ENCODE peak calls at places on chromosomes 2 and 18, in seven cellular contexts. One of them, this sample, is unnamed.

GRCh38 chr2:208040199-208041171 is 15.2 kb upstream of the PLEKHM3 start:
- DNase-seq in psoas muscle: peak
- DNase-seq in epithelial cell of esophagus: peak
- DNase-seq in astrocyte of the spinal cord: peak
- DNase-seq in upper lobe of right lung: peak
- DNase-seq in left ventricle myocardium inferior: peak
- DNase-seq in nephron progenitor cell: peak
- DNase-seq in this sample: peak

GRCh38 chr2:238281826-238282480 is 6.5 kb downstream of the PER2 start:
- DNase-seq in psoas muscle: no peak
- DNase-seq in upper lobe of right lung: no peak
- DNase-seq in epithelial cell of esophagus: no peak
- DNase-seq in astrocyte of the spinal cord: no peak
- DNase-seq in left ventricle myocardium inferior: no peak
- DNase-seq in nephron progenitor cell: no peak
- DNase-seq in this sample: no peak

GRCh38 chr18:61606068-61606660 is 272.9 kb downstream of the CDH20 start:
- DNase-seq in epithelial cell of esophagus: peak
- DNase-seq in astrocyte of the spinal cord: peak
- DNase-seq in nephron progenitor cell: peak
- DNase-seq in upper lobe of right lung: no peak
- DNase-seq in left ventricle myocardium inferior: peak
- DNase-seq in psoas muscle: peak
- DNase-seq in this sample: no peak

GRCh38 chr2:65722028-65722427 is 289.6 kb upstream of the SPRED2 start:
- DNase-seq in left ventricle myocardium inferior: peak
- DNase-seq in astrocyte of the spinal cord: peak
- DNase-seq in upper lobe of right lung: no peak
- DNase-seq in psoas muscle: peak
- DNase-seq in epithelial cell of esophagus: peak
- DNase-seq in nephron progenitor cell: peak
- DNase-seq in this sample: peak

GRCh38 chr2:26072925-26073768 is 39.3 kb downstream of the RAB10 start:
- DNase-seq in astrocyte of the spinal cord: no peak
- DNase-seq in nephron progenitor cell: no peak
- DNase-seq in epithelial cell of esophagus: no peak
- DNase-seq in left ventricle myocardium inferior: no peak
- DNase-seq in upper lobe of right lung: no peak
- DNase-seq in psoas muscle: no peak
- DNase-seq in this sample: no peak

GRCh38 chr2:231094671-231095346 is 30.0 kb downstream of the HTR2B start:
- DNase-seq in upper lobe of right lung: no peak
- DNase-seq in astrocyte of the spinal cord: no peak
- DNase-seq in nephron progenitor cell: no peak
- DNase-seq in epithelial cell of esophagus: no peak
- DNase-seq in psoas muscle: no peak
- DNase-seq in left ventricle myocardium inferior: no peak
- DNase-seq in this sample: no peak

GRCh38 chr18:36535202-36535935 is 237.9 kb downstream of the FHOD3 start:
- DNase-seq in astrocyte of the spinal cord: no peak
- DNase-seq in left ventricle myocardium inferior: no peak
- DNase-seq in nephron progenitor cell: no peak
- DNase-seq in epithelial cell of esophagus: no peak
- DNase-seq in upper lobe of right lung: no peak
- DNase-seq in psoas muscle: no peak
- DNase-seq in this sample: no peak

GRCh38 chr2:83022631-83023210 is 1436.4 kb downstream of the SUCLG1 start:
- DNase-seq in nephron progenitor cell: no peak
- DNase-seq in upper lobe of right lung: no peak
- DNase-seq in left ventricle myocardium inferior: no peak
- DNase-seq in astrocyte of the spinal cord: no peak
- DNase-seq in epithelial cell of esophagus: peak
- DNase-seq in psoas muscle: no peak
- DNase-seq in this sample: no peak

GRCh38 chr2:13745324-13745723 is 887.2 kb upstream of the LRATD1 start:
- DNase-seq in upper lobe of right lung: no peak
- DNase-seq in left ventricle myocardium inferior: no peak
- DNase-seq in nephron progenitor cell: peak
- DNase-seq in astrocyte of the spinal cord: no peak
- DNase-seq in psoas muscle: no peak
- DNase-seq in epithelial cell of esophagus: peak
- DNase-seq in this sample: no peak
- TF ChIP-seq CTCF in upper lobe of right lung: no peak
- TF ChIP-seq CTCF in left ventricle myocardium inferior: no peak
- TF ChIP-seq CTCF in nephron progenitor cell: no peak
- TF ChIP-seq CTCF in astrocyte of the spinal cord: no peak
- TF ChIP-seq CTCF in psoas muscle: no peak
- TF ChIP-seq CTCF in epithelial cell of esophagus: peak
- TF ChIP-seq CTCF in this sample: no peak

GRCh38 chr18:29436459-29436858 is 1259.5 kb upstream of the CDH2 start:
- DNase-seq in psoas muscle: no peak
- DNase-seq in epithelial cell of esophagus: no peak
- DNase-seq in left ventricle myocardium inferior: no peak
- DNase-seq in nephron progenitor cell: no peak
- DNase-seq in upper lobe of right lung: no peak
- DNase-seq in astrocyte of the spinal cord: no peak
- DNase-seq in this sample: no peak

GRCh38 chr18:29434650-29435049 is 1257.7 kb upstream of the CDH2 start:
- DNase-seq in upper lobe of right lung: no peak
- DNase-seq in astrocyte of the spinal cord: no peak
- DNase-seq in left ventricle myocardium inferior: no peak
- DNase-seq in nephron progenitor cell: no peak
- DNase-seq in psoas muscle: no peak
- DNase-seq in epithelial cell of esophagus: no peak
- DNase-seq in this sample: no peak

GRCh38 chr18:29439398-29439797 is 1262.5 kb upstream of the CDH2 start:
- DNase-seq in nephron progenitor cell: no peak
- DNase-seq in psoas muscle: no peak
- DNase-seq in left ventricle myocardium inferior: no peak
- DNase-seq in epithelial cell of esophagus: no peak
- DNase-seq in upper lobe of right lung: no peak
- DNase-seq in astrocyte of the spinal cord: no peak
- DNase-seq in this sample: no peak
- TF ChIP-seq CTCF in nephron progenitor cell: peak
- TF ChIP-seq CTCF in psoas muscle: no peak
- TF ChIP-seq CTCF in left ventricle myocardium inferior: no peak
- TF ChIP-seq CTCF in epithelial cell of esophagus: peak
- TF ChIP-seq CTCF in upper lobe of right lung: no peak
- TF ChIP-seq CTCF in astrocyte of the spinal cord: peak
- TF ChIP-seq CTCF in this sample: no peak

GRCh38 chr2:239688098-239688497 is 287.3 kb upstream of the HDAC4 start:
- DNase-seq in psoas muscle: no peak
- DNase-seq in nephron progenitor cell: peak
- DNase-seq in astrocyte of the spinal cord: no peak
- DNase-seq in left ventricle myocardium inferior: no peak
- DNase-seq in upper lobe of right lung: peak
- DNase-seq in epithelial cell of esophagus: no peak
- DNase-seq in this sample: no peak
- TF ChIP-seq CTCF in psoas muscle: no peak
- TF ChIP-seq CTCF in nephron progenitor cell: no peak
- TF ChIP-seq CTCF in astrocyte of the spinal cord: no peak
- TF ChIP-seq CTCF in left ventricle myocardium inferior: no peak
- TF ChIP-seq CTCF in upper lobe of right lung: no peak
- TF ChIP-seq CTCF in epithelial cell of esophagus: no peak
- TF ChIP-seq CTCF in this sample: peak

GRCh38 chr18:34649072-34649471 is 61.0 kb upstream of the DTNA start:
- DNase-seq in epithelial cell of esophagus: no peak
- DNase-seq in left ventricle myocardium inferior: no peak
- DNase-seq in nephron progenitor cell: no peak
- DNase-seq in astrocyte of the spinal cord: no peak
- DNase-seq in psoas muscle: no peak
- DNase-seq in upper lobe of right lung: no peak
- DNase-seq in this sample: no peak

GRCh38 chr18:34650121-34650545 is 60.0 kb upstream of the DTNA start:
- DNase-seq in left ventricle myocardium inferior: no peak
- DNase-seq in nephron progenitor cell: no peak
- DNase-seq in upper lobe of right lung: no peak
- DNase-seq in psoas muscle: no peak
- DNase-seq in astrocyte of the spinal cord: peak
- DNase-seq in epithelial cell of esophagus: peak
- DNase-seq in this sample: no peak

GRCh38 chr18:34643982-34644381 is 66.1 kb upstream of the DTNA start:
- DNase-seq in upper lobe of right lung: no peak
- DNase-seq in left ventricle myocardium inferior: no peak
- DNase-seq in epithelial cell of esophagus: no peak
- DNase-seq in nephron progenitor cell: no peak
- DNase-seq in psoas muscle: no peak
- DNase-seq in astrocyte of the spinal cord: peak
- DNase-seq in this sample: no peak

GRCh38 chr18:34648269-34648668 is 61.8 kb upstream of the DTNA start:
- DNase-seq in upper lobe of right lung: no peak
- DNase-seq in left ventricle myocardium inferior: no peak
- DNase-seq in astrocyte of the spinal cord: no peak
- DNase-seq in epithelial cell of esophagus: no peak
- DNase-seq in nephron progenitor cell: no peak
- DNase-seq in psoas muscle: no peak
- DNase-seq in this sample: no peak

DNA sequence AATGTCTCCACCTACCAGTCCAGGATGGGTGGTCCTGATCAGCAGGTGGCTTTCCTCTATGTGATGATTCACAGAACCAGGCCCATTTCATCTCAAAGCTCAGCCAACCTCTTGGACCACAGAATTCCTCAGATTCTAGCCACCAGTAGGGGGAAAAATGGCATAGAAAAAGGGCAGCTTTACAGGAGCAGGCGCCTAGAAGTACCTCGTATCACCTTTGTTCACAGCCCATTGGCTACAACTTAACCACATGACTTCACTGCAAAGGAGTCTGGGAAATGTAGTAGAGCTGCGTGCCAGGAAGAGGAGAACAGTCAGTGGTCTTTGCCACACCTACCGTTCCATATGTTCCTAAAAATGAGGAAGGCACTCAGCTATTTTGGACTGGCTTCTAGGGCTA is 62.8 kb upstream of the DTNA start:
- DNase-seq in upper lobe of right lung: no peak
- DNase-seq in nephron progenitor cell: no peak
- DNase-seq in left ventricle myocardium inferior: no peak
- DNase-seq in epithelial cell of esophagus: no peak
- DNase-seq in psoas muscle: no peak
- DNase-seq in astrocyte of the spinal cord: no peak
- DNase-seq in this sample: peak
- TF ChIP-seq CTCF in upper lobe of right lung: no peak
- TF ChIP-seq CTCF in nephron progenitor cell: no peak
- TF ChIP-seq CTCF in left ventricle myocardium inferior: no peak
- TF ChIP-seq CTCF in epithelial cell of esophagus: no peak
- TF ChIP-seq CTCF in psoas muscle: no peak
- TF ChIP-seq CTCF in astrocyte of the spinal cord: no peak
- TF ChIP-seq CTCF in this sample: no peak

GRCh38 chr2:240914645-240915525 is 8.7 kb downstream of the CROCC2 start:
- DNase-seq in upper lobe of right lung: no peak
- DNase-seq in epithelial cell of esophagus: no peak
- DNase-seq in left ventricle myocardium inferior: peak
- DNase-seq in psoas muscle: peak
- DNase-seq in nephron progenitor cell: no peak
- DNase-seq in astrocyte of the spinal cord: no peak
- DNase-seq in this sample: no peak
- TF ChIP-seq CTCF in upper lobe of right lung: peak
- TF ChIP-seq CTCF in epithelial cell of esophagus: no peak
- TF ChIP-seq CTCF in left ventricle myocardium inferior: peak
- TF ChIP-seq CTCF in psoas muscle: no peak
- TF ChIP-seq CTCF in nephron progenitor cell: peak
- TF ChIP-seq CTCF in astrocyte of the spinal cord: no peak
- TF ChIP-seq CTCF in this sample: no peak

GRCh38 chr2:43104763-43105162 is 121.6 kb downstream of the ZFP36L2 start:
- DNase-seq in epithelial cell of esophagus: no peak
- DNase-seq in psoas muscle: no peak
- DNase-seq in upper lobe of right lung: no peak
- DNase-seq in astrocyte of the spinal cord: no peak
- DNase-seq in nephron progenitor cell: no peak
- DNase-seq in left ventricle myocardium inferior: no peak
- DNase-seq in this sample: no peak
- TF ChIP-seq CTCF in epithelial cell of esophagus: no peak
- TF ChIP-seq CTCF in psoas muscle: no peak
- TF ChIP-seq CTCF in upper lobe of right lung: peak
- TF ChIP-seq CTCF in astrocyte of the spinal cord: no peak
- TF ChIP-seq CTCF in nephron progenitor cell: no peak
- TF ChIP-seq CTCF in left ventricle myocardium inferior: no peak
- TF ChIP-seq CTCF in this sample: no peak

This sample was measured in gastrocnemius medialis.